ENCODE peak calls at places on chromosome X, in eight cellular contexts. A is RPMI7951; Z is A549; P is naive thymus-derived CD4-positive, alpha-beta T cell; Y is H54; I is AG09319; O is BJ; S is stimulated activated CD4-positive, alpha-beta T cell treated with anti-CD3 and anti-CD28 coated beads, Interleukin-12 subunit alpha, Interleukin-12 subunit beta, amount 100 ng/mL, for 4 hours. Q is an unnamed sample.

GRCh38 chrX:37883196-37883595 is 35.8 kb upstream of the DYNLT3 start:
- DNase-seq in A (no peak), Z (no peak), P (no peak), Y (no peak), I (no peak), O (no peak), S (no peak), Q (no peak)

GRCh38 chrX:106905064-106905708 is 2.0 kb upstream of the RIPPLY1 start:
- DNase-seq in A (no peak), Z (no peak), P (no peak), Y (no peak), I (no peak), O (no peak), S (no peak), Q (no peak)

GRCh38 chrX:151177141-151178027 is 1.0 kb downstream of the GPR50 start:
- DNase-seq in A (no peak), Z (no peak), P (no peak), Y (no peak), I (no peak), O (no peak), S (no peak), Q (no peak)

GRCh38 chrX:50081282-50081955 is 119.4 kb downstream of the AKAP4 start:
- DNase-seq in A (peak; percentile 15), Z (no peak), P (no peak), Y (no peak), I (no peak), O (no peak), S (no peak), Q (no peak)

GRCh38 chrX:129932792-129933321 is 26.9 kb downstream of the UTP14A start:
- DNase-seq in A (peak; percentile 4), Z (peak; percentile 38), P (no peak), Y (no peak), I (no peak), O (no peak), S (no peak), Q (no peak)

GRCh38 chrX:65643046-65643785 is 24.2 kb upstream of the MSN start:
- DNase-seq in A (peak; percentile 47), Z (no peak), P (no peak), Y (no peak), I (no peak), O (no peak), S (no peak), Q (no peak)

GRCh38 chrX:153477039-153477438 is 6.7 kb upstream of the HAUS7 start:
- DNase-seq in A (peak; percentile 75), Z (no peak), P (no peak), Y (no peak), I (no peak), O (no peak), S (no peak), Q (no peak)

GRCh38 chrX:36683507-36683906 is 324.7 kb upstream of the FAM47C start:
- DNase-seq in A (no peak), Z (no peak), P (no peak), Y (no peak), I (no peak), O (no peak), S (no peak), Q (no peak)

GRCh38 chrX:21940356-21940829 is at the start of gene SMS:
- DNase-seq in A (peak; percentile 83), Z (peak; percentile 62), P (peak; percentile 14), Y (no peak), I (peak; percentile 34), O (no peak), S (peak; percentile 59), Q (peak; percentile 48)

GRCh38 chrX:107429090-107429489 is 20.4 kb upstream of the FRMPD3 start:
- DNase-seq in A (peak; percentile 21), Z (no peak), P (no peak), Y (no peak), I (no peak), O (no peak), S (peak; percentile 25), Q (peak; percentile 8)

GRCh38 chrX:44914532-44915198 is 41.7 kb downstream of the KDM6A start:
- DNase-seq in A (peak; percentile 42), Z (no peak), P (no peak), Y (no peak), I (no peak), O (no peak), S (no peak), Q (no peak)

GRCh38 chrX:100417671-100418070 is 7.6 kb upstream of the PCDH19 start:
- DNase-seq in A (no peak), Z (no peak), P (no peak), Y (no peak), I (no peak), O (no peak), S (no peak), Q (no peak)

GRCh38 chrX:130285710-130286109 is 17.0 kb upstream of the ZNF280C start:
- DNase-seq in A (no peak), Z (no peak), P (no peak), Y (no peak), I (no peak), O (no peak), S (no peak), Q (no peak)

GRCh38 chrX:114058988-114059418 is 524.9 kb upstream of the HTR2C start:
- DNase-seq in A (no peak), Z (no peak), P (no peak), Y (no peak), I (no peak), O (no peak), S (no peak), Q (no peak)

GRCh38 chrX:103616676-103617186 is 9.0 kb downstream of the TCEAL3 start:
- DNase-seq in A (no peak), Z (no peak), P (no peak), Y (no peak), I (no peak), O (no peak), S (no peak), Q (no peak)

GRCh38 chrX:153537526-153538295 is 20.3 kb downstream of the ATP2B3 start:
- DNase-seq in A (no peak), Z (no peak), P (no peak), Y (no peak), I (no peak), O (no peak), S (no peak), Q (no peak)

GRCh38 chrX:18210470-18210869 is 10.2 kb downstream of the BEND2 start:
- DNase-seq in A (peak; percentile 3), Z (no peak), P (peak; percentile 7), Y (no peak), I (no peak), O (no peak), S (no peak), Q (no peak)

GRCh38 chrX:11352296-11352741 is 59.1 kb downstream of the AMELX start:
- DNase-seq in A (no peak), Z (no peak), P (no peak), Y (no peak), I (no peak), O (no peak), S (no peak), Q (no peak)

GRCh38 chrX:137236837-137237236 is 203.0 kb upstream of the GPR101 start:
- DNase-seq in A (no peak), Z (no peak), P (no peak), Y (no peak), I (no peak), O (no peak), S (no peak), Q (no peak)

GRCh38 chrX:17559728-17560379 is 177.4 kb upstream of the SCML1 start:
- DNase-seq in A (peak; percentile 90), Z (peak; percentile 30), P (no peak), Y (peak; percentile 5), I (peak; percentile 70), O (peak; percentile 39), S (no peak), Q (no peak)

GRCh38 chrX:127943570-127943969 is 108.6 kb downstream of the ACTRT1 start:
- DNase-seq in A (no peak), Z (no peak), P (no peak), Y (no peak), I (no peak), O (no peak), S (no peak), Q (no peak)

GRCh38 chrX:46912673-46913491 is 661 bp downstream of the JADE3 start:
- DNase-seq in A (peak; percentile 60), Z (peak; percentile 75), P (peak; percentile 5), Y (peak; percentile 6), I (no peak), O (no peak), S (peak; percentile 20), Q (no peak)

GRCh38 chrX:121310820-121311219 is 263.4 kb downstream of the GLUD2 start:
- DNase-seq in A (no peak), Z (no peak), P (no peak), Y (no peak), I (no peak), O (no peak), S (no peak), Q (no peak)

GRCh38 chrX:39311646-39312045 is 510.4 kb downstream of the MID1IP1 start:
- DNase-seq in A (no peak), Z (no peak), P (peak; percentile 29), Y (no peak), I (no peak), O (no peak), S (no peak), Q (peak; percentile 79)

GRCh38 chrX:153521034-153521433 is 3.6 kb downstream of the ATP2B3 start:
- DNase-seq in A (no peak), Z (no peak), P (no peak), Y (no peak), I (no peak), O (no peak), S (no peak), Q (no peak)

GRCh38 chrX:29687687-29688086 is 527.7 kb upstream of the MAGEB2 start:
- DNase-seq in A (peak; percentile 55), Z (no peak), P (no peak), Y (no peak), I (no peak), O (no peak), S (no peak), Q (no peak)

GRCh38 chrX:118508690-118509089 is 13.1 kb downstream of the DOCK11 start:
- DNase-seq in A (no peak), Z (no peak), P (no peak), Y (no peak), I (no peak), O (no peak), S (no peak), Q (no peak)

GRCh38 chrX:131812847-131813825 is 210.0 kb upstream of the STK26 start:
- DNase-seq in A (no peak), Z (peak; percentile 6), P (peak; percentile 96), Y (no peak), I (peak; percentile 80), O (no peak), S (peak; percentile 50), Q (peak; percentile 92)

GRCh38 chrX:46502848-46503247 is 42.4 kb downstream of the ZNF674 start:
- DNase-seq in A (no peak), Z (no peak), P (no peak), Y (no peak), I (no peak), O (no peak), S (no peak), Q (no peak)

GRCh38 chrX:50756276-50756675 is 57.7 kb downstream of the SHROOM4 start:
- DNase-seq in A (no peak), Z (no peak), P (no peak), Y (no peak), I (no peak), O (no peak), S (no peak), Q (no peak)

GRCh38 chrX:26032141-26032917 is 105.8 kb upstream of the MAGEB18 start:
- DNase-seq in A (peak; percentile 0), Z (no peak), P (no peak), Y (no peak), I (no peak), O (no peak), S (no peak), Q (no peak)

GRCh38 chrX:19707472-19707871 is 179.9 kb downstream of the SH3KBP1 start:
- DNase-seq in A (no peak), Z (no peak), P (no peak), Y (no peak), I (no peak), O (no peak), S (no peak), Q (no peak)

GRCh38 chrX:72297953-72298730 is 7.6 kb downstream of the CITED1 start:
- DNase-seq in A (peak; percentile 52), Z (no peak), P (no peak), Y (no peak), I (no peak), O (no peak), S (no peak), Q (no peak)

GRCh38 chrX:67922950-67923349 is 379.1 kb downstream of the AR start:
- DNase-seq in A (no peak), Z (no peak), P (no peak), Y (no peak), I (no peak), O (no peak), S (no peak), Q (no peak)